ENCODE peak calls at places on chromosomes 6 and 20, in seven cellular contexts. J, G, S, N, B, F and W are unnamed samples.

GRCh38 chr6:145929037-145929633 is 35.0 kb downstream of the SHPRH start:
- DNase-seq in J (no peak), G (no peak), S (no peak), N (peak), B (peak), F (peak), W (peak)

GRCh38 chr20:45365444-45365970 is 2.6 kb downstream of the SYS1 start:
- DNase-seq in J (no peak), G (no peak), S (no peak), N (no peak), B (no peak), F (no peak), W (no peak)

GRCh38 chr6:111427341-111428116 is 55.5 kb downstream of the REV3L start:
- DNase-seq in J (no peak), G (peak), S (no peak), N (peak), B (peak), F (peak), W (peak)

GRCh38 chr6:142913036-142913510 is 31.9 kb downstream of the HIVEP2 start:
- DNase-seq in J (no peak), G (no peak), S (no peak), N (no peak), B (peak), F (no peak), W (peak)

GRCh38 chr6:112203577-112204349 is 50.6 kb downstream of the LAMA4 start:
- DNase-seq in J (no peak), G (peak), S (no peak), N (peak), B (no peak), F (peak), W (no peak)

GRCh38 chr6:158158748-158159147 is 9.3 kb downstream of the SERAC1 start:
- DNase-seq in J (no peak), G (no peak), S (no peak), N (no peak), B (no peak), F (no peak), W (no peak)

GRCh38 chr20:34522969-34523871 is 7.0 kb downstream of the DYNLRB1 start:
- DNase-seq in J (no peak), G (no peak), S (peak), N (peak), B (peak), F (peak), W (no peak)

GRCh38 chr6:36544228-36544627 is 3.1 kb downstream of the STK38 start:
- DNase-seq in J (no peak), G (no peak), S (peak), N (peak), B (peak), F (no peak), W (no peak)

GRCh38 chr6:45305546-45305945 is 22.6 kb upstream of the RUNX2 start:
- DNase-seq in J (no peak), G (no peak), S (no peak), N (peak), B (no peak), F (no peak), W (no peak)

GRCh38 chr6:158867381-158868121 is 48.4 kb upstream of the EZR start:
- DNase-seq in J (no peak), G (no peak), S (peak), N (no peak), B (peak), F (no peak), W (no peak)

GRCh38 chr6:87784690-87785089 is 82.7 kb upstream of the AKIRIN2 start:
- DNase-seq in J (no peak), G (no peak), S (no peak), N (no peak), B (no peak), F (no peak), W (no peak)

GRCh38 chr6:129719692-129720091 is 9.7 kb upstream of the ARHGAP18 start:
- DNase-seq in J (no peak), G (no peak), S (no peak), N (peak), B (no peak), F (no peak), W (no peak)

GRCh38 chr6:129713806-129714338 is 3.9 kb upstream of the ARHGAP18 start:
- DNase-seq in J (no peak), G (no peak), S (no peak), N (no peak), B (no peak), F (no peak), W (no peak)

GRCh38 chr6:129717287-129717686 is 7.3 kb upstream of the ARHGAP18 start:
- DNase-seq in J (no peak), G (no peak), S (no peak), N (peak), B (no peak), F (peak), W (no peak)
- TF ChIP-seq CTCF in J (no peak), G (no peak), S (no peak), N (no peak), B (no peak), F (no peak), W (no peak)

DNA sequence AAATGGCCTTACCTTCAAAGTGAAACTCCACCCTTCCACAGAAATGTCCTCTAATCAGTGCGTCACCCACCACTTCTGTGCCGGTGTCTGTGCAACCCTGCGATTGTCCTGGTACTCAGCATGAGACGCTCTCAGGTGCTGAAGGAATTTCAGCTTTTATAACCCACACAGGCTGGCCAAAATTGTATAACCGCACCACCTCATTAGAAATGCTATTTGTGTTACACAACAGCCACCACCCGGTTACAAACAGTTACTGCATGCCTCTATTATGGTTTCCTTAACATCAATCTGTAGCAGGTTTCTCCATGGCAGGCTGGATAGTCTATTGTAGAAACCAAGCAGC is 51.5 kb downstream of the SLC23A2 start:
- DNase-seq in J (no peak), G (no peak), S (no peak), N (peak), B (peak), F (no peak), W (no peak)
- H3K4me3 ChIP-seq in J (no peak), G (no peak), S (no peak), N (no peak), B (peak), F (no peak), W (peak)

GRCh38 chr20:33211817-33212424 is 5.2 kb upstream of the BPIFA3 start:
- DNase-seq in J (no peak), G (peak), S (no peak), N (peak), B (peak), F (peak), W (no peak)
- TF ChIP-seq CTCF in J (no peak), G (peak), S (no peak), N (peak), B (peak), F (peak), W (peak)

DNA sequence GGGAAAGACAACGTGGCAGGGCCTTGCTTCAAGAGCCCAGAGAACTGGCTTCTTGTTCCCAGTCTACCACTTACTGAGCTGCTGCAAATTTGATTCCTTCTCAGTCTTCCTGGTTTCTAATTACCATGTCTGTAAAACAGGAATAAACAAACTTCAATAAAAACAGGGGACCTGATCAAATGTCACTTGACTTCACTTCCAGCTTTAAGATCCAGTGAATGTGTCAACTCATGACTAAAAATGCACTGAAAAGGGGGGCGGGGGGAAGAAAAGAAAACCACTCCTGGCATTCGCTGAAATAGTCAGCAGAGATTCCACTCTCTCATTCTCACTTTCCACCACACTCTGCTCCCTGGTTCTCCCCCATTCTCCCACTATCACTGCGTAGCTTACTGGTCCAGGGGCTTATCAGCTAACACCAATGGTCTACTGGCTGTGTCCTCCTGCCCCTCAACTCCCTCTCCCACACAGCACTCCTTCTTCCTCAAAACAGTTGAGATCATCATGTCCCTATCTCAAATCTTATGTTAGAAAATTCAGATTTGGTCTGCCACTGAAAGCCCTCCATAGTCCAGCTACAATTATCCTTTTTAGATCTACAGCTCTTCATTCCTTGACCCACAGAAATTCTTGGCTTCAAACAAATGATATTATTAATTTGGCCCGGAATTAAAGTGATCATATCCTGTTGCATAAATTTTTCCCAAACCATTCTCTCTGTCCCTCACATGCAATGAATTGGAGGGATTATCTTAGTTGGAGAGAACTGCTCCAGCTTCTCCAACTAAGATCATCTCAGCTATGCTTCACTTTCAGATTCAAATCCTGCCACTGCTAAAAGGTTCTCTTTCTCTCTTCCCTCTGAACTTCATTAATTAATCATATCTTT is 494.4 kb upstream of the MARCKS start:
- DNase-seq in J (no peak), G (no peak), S (no peak), N (peak), B (no peak), F (peak), W (no peak)
- H3K4me3 ChIP-seq in J (no peak), G (no peak), S (no peak), N (no peak), B (no peak), F (no peak), W (no peak)

DNA sequence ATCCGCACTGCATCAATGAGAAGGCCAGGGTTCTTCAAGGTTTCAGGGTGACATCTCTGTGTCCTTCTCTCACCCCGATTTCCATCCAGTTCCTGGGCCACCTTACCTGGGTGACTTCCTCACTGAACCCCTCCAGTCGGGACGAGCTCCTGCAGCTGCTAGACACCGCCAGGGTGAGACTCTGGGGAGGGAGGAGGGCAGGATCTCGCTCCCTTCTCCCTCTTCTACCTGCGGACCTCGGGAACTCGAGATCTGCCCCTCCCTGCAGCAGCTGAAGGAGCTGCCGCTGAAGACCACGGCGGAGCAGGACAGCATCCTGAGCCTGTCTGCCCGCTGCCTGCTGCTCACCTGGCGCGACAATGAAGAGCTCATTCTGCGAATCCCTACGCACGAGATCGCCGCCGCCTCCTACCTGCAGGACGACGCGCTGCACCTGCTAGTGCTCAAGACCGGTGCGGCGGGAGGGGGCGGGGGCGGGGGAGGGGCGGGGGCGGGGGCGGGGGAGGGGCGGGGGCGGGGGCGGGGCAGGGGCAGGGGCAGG is 7.5 kb downstream of the CCM2L start:
- DNase-seq in J (no peak), G (no peak), S (no peak), N (no peak), B (peak), F (no peak), W (no peak)
- TF ChIP-seq CTCF in J (no peak), G (peak), S (no peak), N (no peak), B (no peak), F (no peak), W (peak)

GRCh38 chr20:21513881-21514540 is at the start of gene NKX2-2:
- DNase-seq in J (no peak), G (no peak), S (no peak), N (no peak), B (no peak), F (no peak), W (no peak)

GRCh38 chr20:21516180-21516567 is 2.3 kb upstream of the NKX2-2 start:
- DNase-seq in J (no peak), G (no peak), S (no peak), N (no peak), B (no peak), F (no peak), W (no peak)

GRCh38 chr20:21515300-21516179 is 1.7 kb upstream of the NKX2-2 start:
- DNase-seq in J (no peak), G (no peak), S (no peak), N (no peak), B (no peak), F (no peak), W (no peak)

GRCh38 chr20:21513181-21513663 is 642 bp downstream of the NKX2-2 start:
- DNase-seq in J (no peak), G (no peak), S (no peak), N (no peak), B (no peak), F (no peak), W (no peak)

GRCh38 chr20:21514553-21515251 is 838 bp upstream of the NKX2-2 start:
- DNase-seq in J (no peak), G (no peak), S (no peak), N (no peak), B (no peak), F (no peak), W (no peak)
- H3K4me3 ChIP-seq in J (peak), G (no peak), S (peak), N (no peak), B (no peak), F (no peak), W (no peak)

DNA sequence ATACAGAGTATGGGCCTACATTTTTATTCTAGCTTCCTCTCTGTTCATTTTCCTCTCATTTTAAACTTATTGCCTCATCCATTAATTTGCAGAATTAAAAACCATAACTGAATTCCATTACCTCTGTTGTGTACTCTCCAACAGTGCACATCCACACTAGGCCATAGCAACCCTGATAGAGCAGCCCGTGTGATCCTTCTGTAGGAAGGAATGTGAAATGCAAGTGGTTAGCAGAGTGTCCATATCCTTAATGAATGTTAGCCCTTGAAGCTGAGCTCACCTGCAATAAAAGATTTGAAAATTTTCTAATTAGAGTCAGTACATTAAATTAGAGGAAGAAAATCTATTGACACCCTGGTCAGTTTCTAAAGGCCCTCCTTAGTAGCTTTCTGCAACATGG is 6.5 kb upstream of the GRIK2 start:
- DNase-seq in J (no peak), G (no peak), S (no peak), N (no peak), B (no peak), F (no peak), W (no peak)
- TF ChIP-seq CTCF in J (no peak), G (peak), S (no peak), N (peak), B (no peak), F (peak), W (no peak)